ENCODE peak calls at places on chromosomes 12 and 14, in ten cellular contexts. One of them, this sample, is unnamed.

GRCh38 chr12:113903381-113903863 is 62.7 kb downstream of the RBM19 start:
- DNase-seq in EH: peak; percentile 88
- DNase-seq in GM19239: no peak
- DNase-seq in ascending aorta: no peak
- DNase-seq in pancreas: no peak
- DNase-seq in T-helper 1 cell: no peak
- DNase-seq in effector memory CD4-positive, alpha-beta T cell: no peak
- DNase-seq in uterus: no peak
- DNase-seq in A549: no peak
- DNase-seq in NCI-H510A treated with DMSO at 0.1 percent for 48 hours: no peak
- DNase-seq in this sample: no peak

GRCh38 chr12:25701290-25701689 is 148.2 kb upstream of the LMNTD1 start:
- DNase-seq in EH: peak; percentile 75
- DNase-seq in GM19239: no peak
- DNase-seq in ascending aorta: no peak
- DNase-seq in pancreas: no peak
- DNase-seq in T-helper 1 cell: no peak
- DNase-seq in effector memory CD4-positive, alpha-beta T cell: no peak
- DNase-seq in uterus: no peak
- DNase-seq in A549: peak; percentile 43
- DNase-seq in NCI-H510A treated with DMSO at 0.1 percent for 48 hours: no peak
- DNase-seq in this sample: no peak

GRCh38 chr12:67594888-67595287 is 53.7 kb upstream of the DYRK2 start:
- DNase-seq in EH: peak; percentile 36
- DNase-seq in GM19239: no peak
- DNase-seq in ascending aorta: no peak
- DNase-seq in pancreas: no peak
- DNase-seq in T-helper 1 cell: no peak
- DNase-seq in effector memory CD4-positive, alpha-beta T cell: no peak
- DNase-seq in uterus: no peak
- DNase-seq in A549: peak; percentile 18
- DNase-seq in NCI-H510A treated with DMSO at 0.1 percent for 48 hours: no peak
- DNase-seq in this sample: no peak

GRCh38 chr12:126910570-126910969 is 1356.4 kb upstream of the TMEM132C start:
- DNase-seq in EH: no peak
- DNase-seq in GM19239: no peak
- DNase-seq in ascending aorta: no peak
- DNase-seq in pancreas: no peak
- DNase-seq in T-helper 1 cell: no peak
- DNase-seq in effector memory CD4-positive, alpha-beta T cell: no peak
- DNase-seq in uterus: no peak
- DNase-seq in A549: no peak
- DNase-seq in NCI-H510A treated with DMSO at 0.1 percent for 48 hours: no peak
- DNase-seq in this sample: no peak

GRCh38 chr12:92030618-92031017 is 115.0 kb downstream of the BTG1 start:
- DNase-seq in EH: peak; percentile 35
- DNase-seq in GM19239: no peak
- DNase-seq in ascending aorta: no peak
- DNase-seq in pancreas: no peak
- DNase-seq in T-helper 1 cell: peak; percentile 57
- DNase-seq in effector memory CD4-positive, alpha-beta T cell: peak; percentile 51
- DNase-seq in uterus: peak; percentile 80
- DNase-seq in A549: no peak
- DNase-seq in NCI-H510A treated with DMSO at 0.1 percent for 48 hours: no peak
- DNase-seq in this sample: peak; percentile 3

GRCh38 chr14:63204407-63205280 is at the start of gene RHOJ:
- DNase-seq in EH: peak; percentile 54
- DNase-seq in GM19239: no peak
- DNase-seq in ascending aorta: no peak
- DNase-seq in pancreas: peak; percentile 31
- DNase-seq in T-helper 1 cell: no peak
- DNase-seq in effector memory CD4-positive, alpha-beta T cell: no peak
- DNase-seq in uterus: peak; percentile 39
- DNase-seq in A549: no peak
- DNase-seq in NCI-H510A treated with DMSO at 0.1 percent for 48 hours: no peak
- DNase-seq in this sample: no peak

GRCh38 chr12:52346596-52346995 is 20.7 kb downstream of the KRT85 start:
- DNase-seq in EH: no peak
- DNase-seq in GM19239: no peak
- DNase-seq in ascending aorta: no peak
- DNase-seq in pancreas: no peak
- DNase-seq in T-helper 1 cell: no peak
- DNase-seq in effector memory CD4-positive, alpha-beta T cell: no peak
- DNase-seq in uterus: no peak
- DNase-seq in A549: no peak
- DNase-seq in NCI-H510A treated with DMSO at 0.1 percent for 48 hours: no peak
- DNase-seq in this sample: peak; percentile 83

GRCh38 chr14:99928963-99929362 is 135.8 kb downstream of the EML1 start:
- DNase-seq in EH: no peak
- DNase-seq in GM19239: no peak
- DNase-seq in ascending aorta: no peak
- DNase-seq in pancreas: no peak
- DNase-seq in T-helper 1 cell: no peak
- DNase-seq in effector memory CD4-positive, alpha-beta T cell: no peak
- DNase-seq in uterus: no peak
- DNase-seq in A549: no peak
- DNase-seq in NCI-H510A treated with DMSO at 0.1 percent for 48 hours: no peak
- DNase-seq in this sample: no peak

GRCh38 chr12:85424581-85425348 is 144.7 kb downstream of the ALX1 start:
- DNase-seq in EH: peak; percentile 23
- DNase-seq in GM19239: no peak
- DNase-seq in ascending aorta: no peak
- DNase-seq in pancreas: no peak
- DNase-seq in T-helper 1 cell: no peak
- DNase-seq in effector memory CD4-positive, alpha-beta T cell: no peak
- DNase-seq in uterus: no peak
- DNase-seq in A549: peak; percentile 64
- DNase-seq in NCI-H510A treated with DMSO at 0.1 percent for 48 hours: no peak
- DNase-seq in this sample: peak; percentile 15

GRCh38 chr12:24049101-24049500 is 99.6 kb upstream of the SOX5 start:
- DNase-seq in EH: no peak
- DNase-seq in GM19239: no peak
- DNase-seq in ascending aorta: no peak
- DNase-seq in pancreas: no peak
- DNase-seq in T-helper 1 cell: no peak
- DNase-seq in effector memory CD4-positive, alpha-beta T cell: no peak
- DNase-seq in uterus: no peak
- DNase-seq in A549: no peak
- DNase-seq in NCI-H510A treated with DMSO at 0.1 percent for 48 hours: no peak
- DNase-seq in this sample: no peak

GRCh38 chr12:130952545-130952954 is 1.2 kb upstream of the ADGRD1 start:
- DNase-seq in EH: no peak
- DNase-seq in GM19239: no peak
- DNase-seq in ascending aorta: no peak
- DNase-seq in pancreas: no peak
- DNase-seq in T-helper 1 cell: no peak
- DNase-seq in effector memory CD4-positive, alpha-beta T cell: no peak
- DNase-seq in uterus: peak; percentile 48
- DNase-seq in A549: no peak
- DNase-seq in NCI-H510A treated with DMSO at 0.1 percent for 48 hours: no peak
- DNase-seq in this sample: no peak

GRCh38 chr12:3295225-3295624 is 195.8 kb upstream of the PRMT8 start:
- DNase-seq in EH: no peak
- DNase-seq in GM19239: no peak
- DNase-seq in ascending aorta: no peak
- DNase-seq in pancreas: no peak
- DNase-seq in T-helper 1 cell: no peak
- DNase-seq in effector memory CD4-positive, alpha-beta T cell: no peak
- DNase-seq in uterus: no peak
- DNase-seq in A549: no peak
- DNase-seq in NCI-H510A treated with DMSO at 0.1 percent for 48 hours: no peak
- DNase-seq in this sample: no peak

GRCh38 chr14:80464531-80465149 is 253.3 kb upstream of the DIO2 start:
- DNase-seq in EH: no peak
- DNase-seq in GM19239: no peak
- DNase-seq in ascending aorta: no peak
- DNase-seq in pancreas: no peak
- DNase-seq in T-helper 1 cell: no peak
- DNase-seq in effector memory CD4-positive, alpha-beta T cell: no peak
- DNase-seq in uterus: no peak
- DNase-seq in A549: no peak
- DNase-seq in NCI-H510A treated with DMSO at 0.1 percent for 48 hours: peak; percentile 7
- DNase-seq in this sample: no peak

GRCh38 chr12:18429366-18429765 is 168.0 kb downstream of the PIK3C2G start:
- DNase-seq in EH: no peak
- DNase-seq in GM19239: no peak
- DNase-seq in ascending aorta: no peak
- DNase-seq in pancreas: no peak
- DNase-seq in T-helper 1 cell: no peak
- DNase-seq in effector memory CD4-positive, alpha-beta T cell: no peak
- DNase-seq in uterus: no peak
- DNase-seq in A549: no peak
- DNase-seq in NCI-H510A treated with DMSO at 0.1 percent for 48 hours: no peak
- DNase-seq in this sample: no peak

GRCh38 chr12:131908716-131909595 is 14.5 kb downstream of the ULK1 start:
- DNase-seq in EH: no peak
- DNase-seq in GM19239: no peak
- DNase-seq in ascending aorta: no peak
- DNase-seq in pancreas: peak; percentile 76
- DNase-seq in T-helper 1 cell: no peak
- DNase-seq in effector memory CD4-positive, alpha-beta T cell: no peak
- DNase-seq in uterus: no peak
- DNase-seq in A549: no peak
- DNase-seq in NCI-H510A treated with DMSO at 0.1 percent for 48 hours: no peak
- DNase-seq in this sample: no peak

GRCh38 chr12:53495903-53496751 is 3.1 kb downstream of the MAP3K12 start:
- DNase-seq in EH: peak; percentile 83
- DNase-seq in GM19239: no peak
- DNase-seq in ascending aorta: no peak
- DNase-seq in pancreas: no peak
- DNase-seq in T-helper 1 cell: no peak
- DNase-seq in effector memory CD4-positive, alpha-beta T cell: no peak
- DNase-seq in uterus: peak; percentile 82
- DNase-seq in A549: peak; percentile 88
- DNase-seq in NCI-H510A treated with DMSO at 0.1 percent for 48 hours: peak; percentile 43
- DNase-seq in this sample: peak; percentile 73

GRCh38 chr12:105522166-105522825 is 191.8 kb downstream of the C12orf75 start:
- DNase-seq in EH: peak; percentile 98
- DNase-seq in GM19239: no peak
- DNase-seq in ascending aorta: no peak
- DNase-seq in pancreas: no peak
- DNase-seq in T-helper 1 cell: no peak
- DNase-seq in effector memory CD4-positive, alpha-beta T cell: no peak
- DNase-seq in uterus: no peak
- DNase-seq in A549: peak; percentile 24
- DNase-seq in NCI-H510A treated with DMSO at 0.1 percent for 48 hours: no peak
- DNase-seq in this sample: no peak

GRCh38 chr14:66717571-66718140 is 209.7 kb downstream of the GPHN start:
- DNase-seq in EH: no peak
- DNase-seq in GM19239: no peak
- DNase-seq in ascending aorta: no peak
- DNase-seq in pancreas: no peak
- DNase-seq in T-helper 1 cell: no peak
- DNase-seq in effector memory CD4-positive, alpha-beta T cell: no peak
- DNase-seq in uterus: no peak
- DNase-seq in A549: no peak
- DNase-seq in NCI-H510A treated with DMSO at 0.1 percent for 48 hours: no peak
- DNase-seq in this sample: no peak

GRCh38 chr12:1103632-1104031 is 112.6 kb downstream of the ERC1 start:
- DNase-seq in EH: peak; percentile 16
- DNase-seq in GM19239: no peak
- DNase-seq in ascending aorta: no peak
- DNase-seq in pancreas: no peak
- DNase-seq in T-helper 1 cell: no peak
- DNase-seq in effector memory CD4-positive, alpha-beta T cell: no peak
- DNase-seq in uterus: no peak
- DNase-seq in A549: no peak
- DNase-seq in NCI-H510A treated with DMSO at 0.1 percent for 48 hours: no peak
- DNase-seq in this sample: no peak

GRCh38 chr14:50452979-50453705 is 56.5 kb upstream of the CDKL1 start:
- DNase-seq in EH: peak; percentile 60
- DNase-seq in GM19239: no peak
- DNase-seq in ascending aorta: no peak
- DNase-seq in pancreas: no peak
- DNase-seq in T-helper 1 cell: no peak
- DNase-seq in effector memory CD4-positive, alpha-beta T cell: no peak
- DNase-seq in uterus: no peak
- DNase-seq in A549: no peak
- DNase-seq in NCI-H510A treated with DMSO at 0.1 percent for 48 hours: no peak
- DNase-seq in this sample: no peak

GRCh38 chr14:24171422-24172260 is at the start of gene REC8:
- DNase-seq in EH: no peak
- DNase-seq in GM19239: peak; percentile 85
- DNase-seq in ascending aorta: peak; percentile 38
- DNase-seq in pancreas: peak; percentile 82
- DNase-seq in T-helper 1 cell: peak; percentile 64
- DNase-seq in effector memory CD4-positive, alpha-beta T cell: peak; percentile 63
- DNase-seq in uterus: peak; percentile 81
- DNase-seq in A549: no peak
- DNase-seq in NCI-H510A treated with DMSO at 0.1 percent for 48 hours: peak; percentile 87
- DNase-seq in this sample: peak; percentile 77

GRCh38 chr12:47346251-47347019 is 266.7 kb upstream of the AMIGO2 start:
- DNase-seq in EH: peak; percentile 19
- DNase-seq in GM19239: no peak
- DNase-seq in ascending aorta: no peak
- DNase-seq in pancreas: no peak
- DNase-seq in T-helper 1 cell: no peak
- DNase-seq in effector memory CD4-positive, alpha-beta T cell: no peak
- DNase-seq in uterus: no peak
- DNase-seq in A549: peak; percentile 32
- DNase-seq in NCI-H510A treated with DMSO at 0.1 percent for 48 hours: no peak
- DNase-seq in this sample: no peak

GRCh38 chr14:21241218-21241819 is 27.9 kb downstream of the HNRNPC start:
- DNase-seq in EH: peak; percentile 61
- DNase-seq in GM19239: no peak
- DNase-seq in ascending aorta: no peak
- DNase-seq in pancreas: no peak
- DNase-seq in T-helper 1 cell: no peak
- DNase-seq in effector memory CD4-positive, alpha-beta T cell: no peak
- DNase-seq in uterus: no peak
- DNase-seq in A549: peak; percentile 25
- DNase-seq in NCI-H510A treated with DMSO at 0.1 percent for 48 hours: peak; percentile 15
- DNase-seq in this sample: no peak

GRCh38 chr12:50213439-50213838 is 46.3 kb upstream of the CERS5 start:
- DNase-seq in EH: no peak
- DNase-seq in GM19239: no peak
- DNase-seq in ascending aorta: no peak
- DNase-seq in pancreas: no peak
- DNase-seq in T-helper 1 cell: no peak
- DNase-seq in effector memory CD4-positive, alpha-beta T cell: no peak
- DNase-seq in uterus: no peak
- DNase-seq in A549: no peak
- DNase-seq in NCI-H510A treated with DMSO at 0.1 percent for 48 hours: no peak
- DNase-seq in this sample: no peak

GRCh38 chr12:40034712-40035111 is 71.2 kb downstream of the SLC2A13 start:
- DNase-seq in EH: no peak
- DNase-seq in GM19239: no peak
- DNase-seq in ascending aorta: no peak
- DNase-seq in pancreas: no peak
- DNase-seq in T-helper 1 cell: no peak
- DNase-seq in effector memory CD4-positive, alpha-beta T cell: no peak
- DNase-seq in uterus: no peak
- DNase-seq in A549: no peak
- DNase-seq in NCI-H510A treated with DMSO at 0.1 percent for 48 hours: no peak
- DNase-seq in this sample: no peak